ENCODE peak calls at places on chromosomes 13 and 19, in seven cellular contexts. I is stimulated activated CD4-positive, alpha-beta T cell treated with anti-CD3 and anti-CD28 coated beads, Interleukin-1b, Interleukin-23, amount 100 ng/mL, for 1 hour; W is mucosa of gallbladder; S is CD4-positive, CD25-positive, alpha-beta regulatory T cell; M is mucosa of descending colon; C is non-pigmented ciliary epithelial cell; X is stimulated activated naive CD8-positive, alpha-beta T cell treated with anti-CD3 and anti-CD28 coated beads, Interleukin-15, Interleukin-2, amounts not matched to agents 100 U/mL and 50 U/mL, for 24 hours. T is an unnamed sample.

GRCh38 chr13:80901111-80902014 is 560.4 kb upstream of the SPRY2 start:
- DNase-seq in W (no peak), M (no peak), S (no peak), C (no peak), X (no peak), I (no peak), T (no peak)

GRCh38 chr13:107900775-107901174 is 314.6 kb downstream of the LIG4 start:
- DNase-seq in W (no peak), C (peak), S (no peak), X (no peak), M (no peak), I (no peak), T (no peak)

GRCh38 chr13:108927615-108928014 is 298.2 kb downstream of the MYO16 start:
- DNase-seq in W (no peak), X (no peak), M (no peak), C (no peak), S (no peak), I (no peak), T (no peak)

GRCh38 chr19:41997851-41998229 is 3.8 kb upstream of the ATP1A3 start:
- DNase-seq in S (peak), C (no peak), X (no peak), M (peak), W (no peak), I (no peak), T (no peak)

GRCh38 chr13:46593403-46593802 is 40.4 kb downstream of the LRCH1 start:
- DNase-seq in C (no peak), I (no peak), X (peak), S (peak), W (no peak), M (no peak), T (no peak)

GRCh38 chr19:664913-665443 is 2.0 kb upstream of the RNF126 start:
- DNase-seq in C (no peak), I (peak), S (peak), W (peak), M (peak), X (peak), T (peak)

GRCh38 chr19:21474671-21475181 is 30.7 kb upstream of the ZNF429 start:
- DNase-seq in I (peak), W (peak), S (peak), C (peak), M (peak), X (peak), T (peak)

GRCh38 chr19:991932-992669 is 8.0 kb downstream of the WDR18 start:
- DNase-seq in M (peak), I (no peak), X (no peak), S (no peak), W (no peak), C (no peak), T (no peak)

GRCh38 chr19:41189425-41190065 is 3.5 kb upstream of the CYP2S1 start:
- DNase-seq in M (no peak), X (no peak), W (no peak), I (no peak), S (no peak), C (no peak), T (no peak)

GRCh38 chr19:54189020-54189667 is at the start of gene MBOAT7:
- DNase-seq in W (no peak), X (no peak), C (no peak), I (no peak), S (no peak), M (no peak), T (no peak)

GRCh38 chr19:6671960-6672359 is 2.0 kb upstream of the TNFSF14 start:
- DNase-seq in C (no peak), W (no peak), I (no peak), X (no peak), S (no peak), M (no peak), T (no peak)

GRCh38 chr19:30226464-30227070 is 145.6 kb upstream of the ZNF536 start:
- DNase-seq in X (no peak), W (no peak), M (no peak), I (no peak), S (no peak), C (no peak), T (peak)

GRCh38 chr13:47094734-47095434 is 198.0 kb upstream of the HTR2A start:
- DNase-seq in C (no peak), I (no peak), M (no peak), X (no peak), W (no peak), S (no peak), T (no peak)

GRCh38 chr19:1651548-1652394 is 644 bp downstream of the TCF3 start:
- DNase-seq in M (peak), X (peak), I (no peak), C (no peak), W (no peak), S (peak), T (peak)

GRCh38 chr13:46575321-46575721 is 22.4 kb downstream of the LRCH1 start:
- DNase-seq in X (no peak), I (no peak), W (no peak), C (no peak), M (no peak), S (no peak), T (no peak)

GRCh38 chr13:59643906-59644626 is 519.7 kb downstream of the DIAPH3 start:
- DNase-seq in W (no peak), I (no peak), S (no peak), C (no peak), M (no peak), X (no peak), T (no peak)

GRCh38 chr13:80862466-80862865 is 521.5 kb upstream of the SPRY2 start:
- DNase-seq in S (no peak), C (no peak), W (no peak), I (no peak), M (no peak), X (no peak), T (no peak)

GRCh38 chr13:29496241-29496712 is 99.2 kb downstream of the SLC7A1 start:
- DNase-seq in S (peak), M (no peak), W (no peak), C (no peak), I (no peak), X (no peak), T (no peak)

GRCh38 chr13:48542581-48543341 is 9.9 kb upstream of the RCBTB2 start:
- DNase-seq in I (no peak), M (peak), C (no peak), W (peak), X (no peak), S (no peak), T (peak)

T was measured in adrenal gland.